ENCODE peak calls at places on chromosome 19, in eight cellular contexts. H is fibroblast of lung, E is H9, F is psoas muscle, B is adrenal gland, L is HCT116, A is RWPE1, W is thoracic aorta. T is an unnamed sample.

GRCh38 chr19:32824906-32825608 is 44.5 kb downstream of the SLC7A9 start:
- DNase-seq in H (no peak), E (no peak), F (no peak), B (no peak), L (no peak), A (no peak), W (no peak), T (no peak)

GRCh38 chr19:29520390-29520789 is 5.4 kb upstream of the VSTM2B start:
- DNase-seq in H (no peak), E (no peak), F (no peak), B (no peak), L (no peak), A (no peak), W (no peak), T (peak; percentile 21)

GRCh38 chr19:17841371-17841809 is 6.4 kb downstream of the JAK3 start:
- DNase-seq in H (no peak), E (no peak), F (no peak), B (no peak), L (no peak), A (peak; percentile 48), W (no peak), T (no peak)

GRCh38 chr19:13104848-13105646 is 2.4 kb upstream of the LYL1 start:
- DNase-seq in H (no peak), E (no peak), F (no peak), B (no peak), L (no peak), A (no peak), W (no peak), T (peak; percentile 51)

GRCh38 chr19:906480-906879 is 6.5 kb downstream of the R3HDM4 start:
- DNase-seq in H (no peak), E (no peak), F (no peak), B (no peak), L (no peak), A (no peak), W (no peak), T (no peak)

GRCh38 chr19:49861541-49862410 is 5.6 kb downstream of the PNKP start:
- DNase-seq in H (no peak), E (peak; percentile 54), F (no peak), B (peak; percentile 65), L (no peak), A (no peak), W (no peak), T (peak; percentile 51)

GRCh38 chr19:611506-611869 is 21.8 kb downstream of the HCN2 start:
- DNase-seq in H (peak; percentile 99), E (no peak), F (no peak), B (no peak), L (no peak), A (peak; percentile 76), W (no peak), T (no peak)

GRCh38 chr19:41226874-41227390 is 7.9 kb downstream of the AXL start:
- DNase-seq in H (no peak), E (no peak), F (no peak), B (no peak), L (no peak), A (no peak), W (no peak), T (no peak)

GRCh38 chr19:36125557-36125956 is 10.3 kb downstream of the TBCB start:
- DNase-seq in H (no peak), E (no peak), F (no peak), B (no peak), L (no peak), A (no peak), W (no peak), T (no peak)

GRCh38 chr19:33634361-33635091 is 12.8 kb downstream of the CHST8 start:
- DNase-seq in H (no peak), E (peak; percentile 14), F (no peak), B (no peak), L (no peak), A (no peak), W (no peak), T (no peak)

GRCh38 chr19:35236638-35237400 is 8.3 kb upstream of the FAM187B start:
- DNase-seq in H (no peak), E (no peak), F (no peak), B (peak; percentile 18), L (no peak), A (no peak), W (no peak), T (no peak)

GRCh38 chr19:10228925-10229324 is 2.2 kb downstream of the S1PR2 start:
- DNase-seq in H (peak; percentile 30), E (peak; percentile 66), F (no peak), B (peak; percentile 33), L (no peak), A (peak; percentile 35), W (no peak), T (no peak)

GRCh38 chr19:2478324-2478755 is 2.4 kb downstream of the GADD45B start:
- DNase-seq in H (peak; percentile 72), E (no peak), F (peak; percentile 77), B (peak; percentile 56), L (no peak), A (no peak), W (peak; percentile 36), T (peak; percentile 86)

GRCh38 chr19:2476451-2477140 is 669 bp downstream of the GADD45B start:
- DNase-seq in H (peak; percentile 76), E (no peak), F (peak; percentile 61), B (peak; percentile 64), L (no peak), A (no peak), W (no peak), T (peak; percentile 70)

GRCh38 chr19:2478756-2479555 is 3.0 kb downstream of the GADD45B start:
- DNase-seq in H (peak; percentile 74), E (no peak), F (peak; percentile 83), B (peak; percentile 74), L (no peak), A (no peak), W (peak; percentile 59), T (peak; percentile 88)

GRCh38 chr19:2477141-2477710 is 1.3 kb downstream of the GADD45B start:
- DNase-seq in H (peak; percentile 59), E (no peak), F (peak; percentile 55), B (peak; percentile 45), L (no peak), A (no peak), W (no peak), T (peak; percentile 63)

GRCh38 chr19:2477732-2478191 is 1.8 kb downstream of the GADD45B start:
- DNase-seq in H (peak; percentile 64), E (no peak), F (no peak), B (no peak), L (no peak), A (no peak), W (no peak), T (peak; percentile 55)
- H3K27ac ChIP-seq in H (peak overlapping the region; percentile 90), E (no peak overlapping the region), F (peak overlapping the region; percentile 84), B (peak overlapping the region; percentile 91), L (no peak overlapping the region), A (peak overlapping the region; percentile 98), W (peak overlapping the region; percentile 91), T (peak overlapping the region; percentile 89)

DNA sequence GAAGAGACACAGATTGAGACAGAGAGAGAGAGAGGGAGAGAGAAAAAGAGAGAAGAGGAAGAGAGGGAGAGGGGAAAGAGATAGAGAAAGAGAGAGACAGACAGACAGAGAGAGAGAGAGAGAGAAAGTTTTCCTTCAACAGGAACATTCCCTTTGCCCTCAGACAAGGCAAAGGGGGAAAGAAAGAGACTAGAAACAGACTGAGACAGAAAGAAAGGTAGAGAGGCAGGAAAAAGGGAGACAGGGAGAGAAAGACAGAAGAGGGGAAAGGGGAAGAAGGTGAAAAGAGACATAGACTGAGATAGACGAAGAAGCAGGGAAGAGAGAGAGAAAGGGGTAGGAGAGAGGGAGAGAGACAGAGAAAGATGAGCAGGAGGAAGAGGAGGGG is 18.5 kb upstream of the ZNF175 start:
- DNase-seq in H (no peak), E (no peak), F (no peak), B (no peak), L (no peak), A (no peak), W (no peak), T (no peak)
- H3K27ac ChIP-seq in H (no peak overlapping the region), E (no peak overlapping the region), F (no peak overlapping the region), B (no peak overlapping the region), L (no peak overlapping the region), A (no peak overlapping the region), W (no peak overlapping the region), T (no peak overlapping the region)

GRCh38 chr19:48615145-48616040 is 517 bp upstream of the FAM83E start:
- DNase-seq in H (no peak), E (peak; percentile 94), F (no peak), B (no peak), L (no peak), A (no peak), W (no peak), T (no peak)
- H3K27ac ChIP-seq in H (no peak overlapping the region), E (peak overlapping the region; percentile 47), F (peak overlapping the region; percentile 85), B (no peak overlapping the region), L (peak overlapping the region; percentile 86), A (peak overlapping the region; percentile 92), W (no peak overlapping the region), T (peak overlapping the region; percentile 81)

GRCh38 chr19:46394398-46394797 is 19.0 kb downstream of the CCDC8 start:
- DNase-seq in H (peak; percentile 50), E (no peak), F (no peak), B (no peak), L (no peak), A (no peak), W (no peak), T (peak; percentile 21)

GRCh38 chr19:46391296-46392251 is 21.8 kb downstream of the CCDC8 start:
- DNase-seq in H (no peak), E (no peak), F (no peak), B (no peak), L (no peak), A (no peak), W (no peak), T (peak; percentile 41)

GRCh38 chr19:46392252-46392801 is 21.0 kb downstream of the CCDC8 start:
- DNase-seq in H (no peak), E (no peak), F (no peak), B (no peak), L (no peak), A (no peak), W (no peak), T (peak; percentile 49)

GRCh38 chr19:46392837-46393236 is 20.5 kb downstream of the CCDC8 start:
- DNase-seq in H (no peak), E (no peak), F (no peak), B (no peak), L (no peak), A (no peak), W (no peak), T (no peak)

GRCh38 chr19:46393456-46394397 is 19.6 kb downstream of the CCDC8 start:
- DNase-seq in H (no peak), E (no peak), F (no peak), B (no peak), L (no peak), A (no peak), W (no peak), T (peak; percentile 30)
- H3K27ac ChIP-seq in H (no peak overlapping the region), E (no peak overlapping the region), F (no peak overlapping the region), B (no peak overlapping the region), L (no peak overlapping the region), A (peak overlapping the region; percentile 27), W (peak overlapping the region; percentile 52), T (no peak overlapping the region)

DNA sequence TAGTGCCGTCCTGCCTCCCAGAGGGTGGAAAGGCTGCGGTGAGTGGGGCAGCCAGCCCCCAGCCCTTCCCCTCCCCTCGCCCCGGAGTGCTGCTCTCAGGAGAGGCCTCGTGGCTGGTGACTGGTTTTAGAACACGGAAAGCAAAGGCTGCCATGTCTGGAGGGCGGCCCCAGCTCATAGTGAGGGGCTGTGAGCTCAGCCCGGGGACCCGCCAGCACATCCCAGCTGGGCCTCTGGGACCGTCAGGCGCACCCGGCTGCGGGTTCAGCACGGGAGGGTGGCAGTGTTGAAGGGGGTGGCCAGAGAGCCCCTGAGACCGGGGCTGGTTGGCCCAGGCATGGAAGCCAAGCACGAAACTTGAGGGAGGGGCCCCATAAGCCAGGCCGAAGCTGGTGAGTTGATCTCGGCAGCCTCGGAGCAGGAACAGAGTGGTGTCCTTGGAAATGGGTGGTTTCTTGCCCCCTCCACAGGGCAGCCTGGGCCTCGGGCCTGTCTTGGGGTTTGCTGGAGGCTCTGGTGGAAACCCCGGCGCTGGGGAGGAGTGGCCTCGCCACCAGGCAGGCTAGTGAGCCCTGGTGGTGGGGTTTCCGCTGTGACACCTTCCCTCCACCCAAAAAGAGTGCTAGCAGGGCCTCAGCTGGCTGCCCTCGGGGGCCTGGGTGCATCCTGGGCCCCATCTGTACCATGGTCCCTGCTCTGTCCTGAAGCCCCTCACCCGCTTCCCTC is 157.7 kb downstream of the KDM4B start:
- DNase-seq in H (no peak), E (no peak), F (no peak), B (no peak), L (no peak), A (no peak), W (no peak), T (no peak)
- H3K27ac ChIP-seq in H (no peak overlapping the region), E (peak overlapping the region; percentile 12), F (no peak overlapping the region), B (peak overlapping the region; percentile 62), L (no peak overlapping the region), A (no peak overlapping the region), W (no peak overlapping the region), T (no peak overlapping the region)

T was measured in lower lobe of right lung.